ENCODE peak calls at places on chromosomes 11 and 22, in four cellular contexts. K, A, B and M are unnamed samples.
A peak's percentile ranks its signal among the peaks of the same experiment; 100 is the strongest.

GRCh38 chr11:108947654-108948570 is 283.0 kb downstream of the DDX10 start:
- DNase-seq in K (no peak), A (peak; percentile 72), B (peak; percentile 18), M (no peak)

GRCh38 chr11:68009391-68010000 is 631 bp upstream of the ALDH3B1 start:
- DNase-seq in K (no peak), A (no peak), B (peak; percentile 61), M (no peak)

GRCh38 chr22:41925783-41926460 is 684 bp downstream of the TNFRSF13C start:
- DNase-seq in K (no peak), A (no peak), B (peak; percentile 49), M (peak; percentile 82)

GRCh38 chr11:3155691-3156258 is 9.3 kb downstream of the OSBPL5 start:
- DNase-seq in K (no peak), A (no peak), B (no peak), M (no peak)

GRCh38 chr11:94219771-94220170 is 84.6 kb upstream of the IZUMO1R start:
- DNase-seq in K (no peak), A (no peak), B (no peak), M (no peak)

GRCh38 chr22:30453731-30454510 is 17.9 kb downstream of the SEC14L3 start:
- DNase-seq in K (no peak), A (no peak), B (no peak), M (no peak)

GRCh38 chr11:77212314-77213007 is 84.4 kb downstream of the MYO7A start:
- DNase-seq in K (no peak), A (no peak), B (no peak), M (no peak)

GRCh38 chr22:44098021-44098739 is 74.1 kb downstream of the PARVB start:
- DNase-seq in K (no peak), A (no peak), B (no peak), M (no peak)

GRCh38 chr11:57276857-57277505 is 39.9 kb upstream of the APLNR start:
- DNase-seq in K (no peak), A (no peak), B (peak; percentile 81), M (no peak)

GRCh38 chr22:48677168-48677520 is 1150.5 kb downstream of the BRD1 start:
- DNase-seq in K (no peak), A (no peak), B (no peak), M (no peak)

GRCh38 chr22:38315801-38316339 is 1.4 kb downstream of the CSNK1E start:
- DNase-seq in K (no peak), A (no peak), B (no peak), M (peak; percentile 30)

GRCh38 chr22:30823015-30823370 is 128.3 kb downstream of the OSBP2 start:
- DNase-seq in K (no peak), A (no peak), B (no peak), M (no peak)

GRCh38 chr11:13033760-13034533 is 24.8 kb downstream of the RASSF10 start:
- DNase-seq in K (no peak), A (no peak), B (no peak), M (no peak)

GRCh38 chr22:22745225-22746060 is 101.0 kb downstream of the GGTLC2 start:
- DNase-seq in K (no peak), A (no peak), B (no peak), M (peak; percentile 67)

GRCh38 chr11:8234425-8234821 is 29.3 kb downstream of the LMO1 start:
- DNase-seq in K (peak; percentile 57), A (no peak), B (no peak), M (no peak)

GRCh38 chr22:47474464-47474863 is 712.0 kb downstream of the TBC1D22A start:
- DNase-seq in K (no peak), A (no peak), B (no peak), M (no peak)

GRCh38 chr11:79353706-79354105 is 87.1 kb downstream of the TENM4 start:
- DNase-seq in K (no peak), A (no peak), B (no peak), M (no peak)

GRCh38 chr11:19978668-19979518 is 181.4 kb downstream of the DBX1 start:
- DNase-seq in K (peak; percentile 65), A (peak; percentile 86), B (peak; percentile 85), M (peak; percentile 72)

GRCh38 chr22:39833610-39834009 is 60.0 kb downstream of the ENTHD1 start:
- DNase-seq in K (no peak), A (no peak), B (no peak), M (no peak)

GRCh38 chr11:68542617-68543016 is 82.1 kb downstream of the PPP6R3 start:
- DNase-seq in K (no peak), A (peak; percentile 94), B (no peak), M (peak; percentile 64)

GRCh38 chr11:128779036-128779435 is 85.2 kb downstream of the FLI1 start:
- DNase-seq in K (no peak), A (peak; percentile 58), B (no peak), M (no peak)

GRCh38 chr11:72685560-72686480 is 11.6 kb upstream of the PDE2A start:
- DNase-seq in K (no peak), A (no peak), B (no peak), M (peak; percentile 47)

GRCh38 chr11:119975561-119976152 is 162.3 kb downstream of the TRIM29 start:
- DNase-seq in K (no peak), A (no peak), B (no peak), M (no peak)

GRCh38 chr11:17603056-17603825 is 56.2 kb downstream of the OTOG start:
- DNase-seq in K (no peak), A (no peak), B (no peak), M (no peak)

GRCh38 chr11:29432719-29433325 is 584.0 kb downstream of the KCNA4 start:
- DNase-seq in K (peak; percentile 3), A (no peak), B (peak; percentile 36), M (peak; percentile 30)

GRCh38 chr11:451738-452137 is 1.7 kb downstream of the PTDSS2 start:
- DNase-seq in K (no peak), A (no peak), B (no peak), M (no peak)

GRCh38 chr11:126159719-126160344 is 51.6 kb downstream of the RPUSD4 start:
- DNase-seq in K (no peak), A (no peak), B (no peak), M (no peak)

GRCh38 chr22:32557424-32557823 is 82.8 kb downstream of the FBXO7 start:
- DNase-seq in K (no peak), A (no peak), B (no peak), M (no peak)

GRCh38 chr11:18700375-18700774 is 1.8 kb downstream of the TMEM86A start:
- DNase-seq in K (no peak), A (no peak), B (no peak), M (no peak)

GRCh38 chr11:15815246-15816209 is 540.8 kb downstream of the SOX6 start:
- DNase-seq in K (no peak), A (peak; percentile 37), B (no peak), M (no peak)

GRCh38 chr11:34394771-34395300 is 37.0 kb upstream of the ABTB2 start:
- DNase-seq in K (no peak), A (no peak), B (no peak), M (no peak)

GRCh38 chr22:20206709-20207215 is 55.9 kb upstream of the CCDC188 start:
- DNase-seq in K (no peak), A (no peak), B (peak; percentile 11), M (peak; percentile 45)

GRCh38 chr11:58573451-58574104 is 2.1 kb downstream of the LPXN start:
- DNase-seq in K (no peak), A (peak; percentile 83), B (peak; percentile 74), M (peak; percentile 43)

DNA sequence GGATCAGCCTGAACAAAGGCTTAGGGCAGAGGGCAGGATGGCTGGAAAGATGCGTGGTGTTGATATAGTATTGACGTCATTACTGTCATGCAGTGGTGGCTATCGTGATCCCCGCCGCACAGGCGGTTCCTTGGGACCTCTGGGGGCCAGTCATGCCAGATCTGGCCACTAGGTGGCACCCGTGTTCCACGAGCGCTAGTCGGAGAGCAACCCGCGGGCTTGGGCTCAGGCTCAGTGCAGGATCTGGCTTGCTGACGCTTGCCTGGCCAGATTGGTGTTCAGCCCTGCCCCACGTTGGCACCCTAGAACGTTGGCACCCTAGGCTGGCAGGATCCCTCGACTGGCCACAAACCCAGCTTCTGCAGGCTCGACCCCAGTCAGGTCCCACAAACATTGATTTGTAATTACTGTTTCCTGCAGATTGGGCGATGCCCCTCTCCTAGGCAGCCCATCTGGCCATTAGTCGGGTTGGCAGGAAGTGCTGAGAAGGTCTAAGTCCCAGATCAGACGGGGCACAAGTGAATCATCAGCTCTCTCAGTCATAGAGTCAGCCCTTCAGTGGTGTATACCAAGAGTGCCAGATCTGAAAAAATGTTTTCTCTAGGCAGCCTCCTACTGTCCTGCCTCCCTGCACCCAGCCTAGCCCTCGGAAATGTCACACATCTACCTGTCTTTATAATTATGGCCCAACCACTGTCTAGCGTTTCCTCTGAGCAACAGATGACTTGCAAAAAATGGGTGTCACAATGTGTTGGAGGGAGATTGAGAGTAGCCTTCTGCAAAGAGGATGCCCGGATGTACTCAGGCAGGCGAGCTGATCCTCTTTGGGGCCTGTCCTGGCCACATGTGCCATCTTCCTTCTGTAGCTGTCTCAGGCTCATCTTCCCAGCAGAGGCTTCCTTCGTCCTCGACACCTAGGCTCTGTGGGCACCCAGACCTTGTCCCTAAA is 315.3 kb downstream of the TMEM135 start:
- DNase-seq in K (peak; percentile 57), A (peak; percentile 67), B (peak; percentile 89), M (peak; percentile 91)
- H2AFZ ChIP-seq in K (no peak overlapping the region), A (peak overlapping the region; percentile 63), B (peak overlapping the region; percentile 73), M (peak overlapping the region; percentile 13)

DNA sequence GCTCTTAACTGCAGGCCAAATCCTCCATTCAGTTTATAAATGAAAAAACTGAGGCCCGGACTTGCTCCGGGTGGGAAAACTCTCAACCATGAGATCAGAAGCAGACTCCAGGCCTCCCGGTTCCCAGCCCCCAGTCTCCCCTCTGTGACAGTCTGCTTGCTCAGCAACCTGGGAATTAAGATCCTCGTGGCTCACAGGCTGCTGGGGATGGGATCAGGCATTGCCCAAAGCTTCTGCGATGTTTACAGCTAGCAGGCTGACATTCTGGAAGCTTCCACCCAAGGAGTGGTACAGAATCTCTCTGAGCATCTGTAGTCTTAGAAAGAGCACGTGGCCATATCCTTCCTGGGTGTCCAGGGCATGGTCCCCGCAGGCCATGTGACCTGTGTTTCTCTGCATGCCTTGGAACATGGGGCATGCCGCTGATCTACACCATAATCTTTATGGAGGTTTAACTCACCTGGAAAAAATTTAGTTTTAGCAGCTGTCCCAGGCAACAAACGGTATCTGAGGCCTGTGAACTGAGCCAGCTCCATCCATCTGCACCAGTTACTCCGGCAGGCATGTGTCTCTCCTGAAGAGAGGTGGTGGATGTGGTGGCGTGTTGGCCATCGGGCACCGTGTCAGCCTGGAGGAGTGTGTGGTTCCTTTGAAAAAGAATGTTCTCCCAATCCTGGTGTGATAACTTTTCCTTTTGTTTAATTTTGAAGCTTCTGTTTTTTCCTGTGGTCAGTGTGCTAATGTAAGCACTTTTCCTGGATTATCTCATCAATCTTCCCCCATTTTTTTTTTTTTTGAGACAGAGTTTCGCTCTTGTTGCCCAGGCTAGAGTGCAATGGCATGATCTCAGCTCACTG is 7.9 kb downstream of the FBLN1 start:
- DNase-seq in K (no peak), A (no peak), B (no peak), M (no peak)
- H3K4me1 ChIP-seq in K (no peaks in the 10 kb centered on the region), A (peaks cover 38% of the 10 kb centered on the region), B (no peaks in the 10 kb centered on the region), M (peaks cover 50% of the 10 kb centered on the region)

GRCh38 chr11:118928870-118929495 is 3.3 kb upstream of the BCL9L start:
- DNase-seq in K (no peak), A (peak; percentile 45), B (peak; percentile 79), M (peak; percentile 84)

GRCh38 chr11:118930152-118930712 is 4.5 kb upstream of the BCL9L start:
- DNase-seq in K (peak; percentile 97), A (peak; percentile 41), B (peak; percentile 76), M (peak; percentile 95)

GRCh38 chr11:118929496-118930151 is 3.9 kb upstream of the BCL9L start:
- DNase-seq in K (peak; percentile 89), A (peak; percentile 87), B (peak; percentile 80), M (peak; percentile 93)

GRCh38 chr11:118928108-118928869 is 2.6 kb upstream of the BCL9L start:
- DNase-seq in K (peak; percentile 96), A (peak; percentile 86), B (peak; percentile 91), M (peak; percentile 96)

GRCh38 chr11:118927554-118928107 is 1.9 kb upstream of the BCL9L start:
- DNase-seq in K (no peak), A (no peak), B (no peak), M (peak; percentile 6)
- H2AFZ ChIP-seq in K (no peak overlapping the region), A (no peak overlapping the region), B (no peak overlapping the region), M (no peak overlapping the region)

GRCh38 chr22:49807129-49807528 is 20.5 kb downstream of the BRD1 start:
- DNase-seq in K (no peak), A (no peak), B (no peak), M (no peak)
- H3K4me1 ChIP-seq in K (no peaks in the 10 kb centered on the region), A (peaks cover 4% of the 10 kb centered on the region), B (peaks cover 3% of the 10 kb centered on the region), M (peaks cover 4% of the 10 kb centered on the region)